ENCODE peak calls at places on chromosomes 6 and 20, in four cellular contexts. G, W, S and Z are unnamed samples.

GRCh38 chr20:48722002-48722731 is 105.6 kb downstream of the PREX1 start:
- DNase-seq in G (no peak), W (no peak), S (no peak), Z (no peak)

GRCh38 chr6:87473419-87473903 is 687 bp downstream of the SLC35A1 start:
- DNase-seq in G (no peak), W (no peak), S (peak; percentile 20), Z (peak; percentile 12)

GRCh38 chr20:51452734-51453133 is 89.8 kb downstream of the NFATC2 start:
- DNase-seq in G (no peak), W (no peak), S (no peak), Z (no peak)

GRCh38 chr6:41560440-41561192 is 14.4 kb downstream of the FOXP4 start:
- DNase-seq in G (no peak), W (peak; percentile 80), S (no peak), Z (no peak)

GRCh38 chr6:34423254-34423653 is 2.6 kb downstream of the RPS10 start:
- DNase-seq in G (no peak), W (no peak), S (no peak), Z (no peak)

GRCh38 chr20:61803903-61804804 is 261.5 kb downstream of the TAF4 start:
- DNase-seq in G (no peak), W (no peak), S (no peak), Z (peak; percentile 3)

GRCh38 chr6:3165631-3166534 is 8.5 kb upstream of the TUBB2A start:
- DNase-seq in G (no peak), W (no peak), S (peak; percentile 18), Z (no peak)

GRCh38 chr6:24495516-24495847 is 713 bp downstream of the ALDH5A1 start:
- DNase-seq in G (no peak), W (no peak), S (peak; percentile 84), Z (no peak)

GRCh38 chr6:137808191-137808590 is 58.9 kb upstream of the TNFAIP3 start:
- DNase-seq in G (no peak), W (no peak), S (peak; percentile 61), Z (no peak)

GRCh38 chr6:52900536-52900935 is 9.0 kb downstream of the GSTA3 start:
- DNase-seq in G (no peak), W (no peak), S (no peak), Z (no peak)

GRCh38 chr6:138240476-138241245 is 22.4 kb upstream of the PBOV1 start:
- DNase-seq in G (no peak), W (no peak), S (no peak), Z (no peak)

GRCh38 chr6:54094837-54095236 is 16.4 kb upstream of the MLIP start:
- DNase-seq in G (no peak), W (no peak), S (no peak), Z (no peak)

GRCh38 chr6:4355241-4355640 is 219.9 kb upstream of the ECI2 start:
- DNase-seq in G (no peak), W (no peak), S (no peak), Z (no peak)

GRCh38 chr6:93721386-93722048 is 302.2 kb upstream of the EPHA7 start:
- DNase-seq in G (no peak), W (peak; percentile 52), S (peak; percentile 1), Z (no peak)

GRCh38 chr20:53872561-53873248 is 197.7 kb downstream of the BCAS1 start:
- DNase-seq in G (no peak), W (no peak), S (no peak), Z (peak; percentile 70)

DNA sequence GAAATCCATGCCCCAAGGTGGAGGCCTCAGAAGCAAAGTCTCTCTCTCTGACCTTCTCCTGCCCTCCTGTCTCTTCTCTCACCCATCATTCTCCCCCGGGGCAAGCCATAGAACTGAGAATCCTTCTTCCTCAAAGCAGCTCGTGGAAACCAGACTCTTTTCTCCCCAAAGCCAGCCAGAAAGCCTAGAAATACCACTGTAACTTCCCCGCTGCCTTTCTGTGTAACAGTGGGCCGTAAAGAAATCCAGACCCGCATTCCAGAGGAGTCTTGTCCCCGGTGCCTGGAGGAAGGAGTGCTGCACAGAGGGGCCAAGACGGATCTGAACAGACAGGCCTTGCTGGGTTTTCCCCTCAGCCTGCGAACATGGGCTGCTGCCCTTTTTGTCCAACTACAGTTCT is 964 bp upstream of the SLC22A2 start:
- DNase-seq in G (no peak), W (no peak), S (no peak), Z (no peak)
- TF ChIP-seq TCF12 in G (no peak), W (no peak), S (no peak), Z (no peak)

GRCh38 chr6:22349051-22349450 is 52.2 kb upstream of the PRL start:
- DNase-seq in G (no peak), W (no peak), S (no peak), Z (no peak)
- TF ChIP-seq TCF12 in G (no peak), W (no peak), S (no peak), Z (no peak)

DNA sequence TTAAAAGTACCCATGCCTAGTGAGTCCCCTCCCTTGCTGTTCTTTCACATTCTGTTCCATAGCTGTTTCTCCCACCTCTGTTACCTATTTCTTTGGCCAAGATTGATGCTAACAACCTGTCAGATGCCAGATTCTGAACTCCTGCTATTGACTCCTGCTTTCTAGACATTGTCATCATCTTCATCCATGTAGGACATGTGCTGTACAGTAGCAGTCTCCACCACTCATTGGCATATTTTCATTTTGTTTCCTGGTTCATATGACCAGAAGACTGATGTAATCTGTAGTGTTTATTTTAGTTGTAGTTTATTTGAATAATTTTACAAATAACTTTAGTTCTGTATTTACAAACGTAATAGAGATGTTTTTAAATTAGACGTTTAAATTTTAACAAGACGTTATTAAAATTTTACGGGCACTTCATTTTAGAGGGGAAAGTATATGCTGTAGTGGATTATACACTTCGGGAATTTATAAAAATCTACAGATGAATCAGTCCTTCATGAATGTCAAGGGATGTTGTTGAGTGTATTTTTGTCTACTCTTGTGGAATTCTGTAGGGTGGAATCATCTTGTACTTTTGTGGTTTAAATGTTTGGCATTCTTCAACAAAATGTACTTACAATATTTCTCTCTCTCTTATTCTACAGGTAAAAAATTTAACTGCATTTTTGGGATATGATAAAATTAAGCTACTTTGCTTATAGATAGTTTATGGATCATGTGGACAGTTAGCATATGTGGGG is 34.1 kb downstream of the TRMT11 start:
- DNase-seq in G (no peak), W (no peak), S (no peak), Z (no peak)
- TF ChIP-seq TCF12 in G (no peak), W (no peak), S (no peak), Z (no peak)

GRCh38 chr6:158648682-158649131 is 1.1 kb upstream of the SYTL3 start:
- DNase-seq in G (no peak), W (no peak), S (no peak), Z (peak; percentile 83)
- TF ChIP-seq TCF12 in G (peak; percentile 73), W (no peak), S (no peak), Z (no peak)

DNA sequence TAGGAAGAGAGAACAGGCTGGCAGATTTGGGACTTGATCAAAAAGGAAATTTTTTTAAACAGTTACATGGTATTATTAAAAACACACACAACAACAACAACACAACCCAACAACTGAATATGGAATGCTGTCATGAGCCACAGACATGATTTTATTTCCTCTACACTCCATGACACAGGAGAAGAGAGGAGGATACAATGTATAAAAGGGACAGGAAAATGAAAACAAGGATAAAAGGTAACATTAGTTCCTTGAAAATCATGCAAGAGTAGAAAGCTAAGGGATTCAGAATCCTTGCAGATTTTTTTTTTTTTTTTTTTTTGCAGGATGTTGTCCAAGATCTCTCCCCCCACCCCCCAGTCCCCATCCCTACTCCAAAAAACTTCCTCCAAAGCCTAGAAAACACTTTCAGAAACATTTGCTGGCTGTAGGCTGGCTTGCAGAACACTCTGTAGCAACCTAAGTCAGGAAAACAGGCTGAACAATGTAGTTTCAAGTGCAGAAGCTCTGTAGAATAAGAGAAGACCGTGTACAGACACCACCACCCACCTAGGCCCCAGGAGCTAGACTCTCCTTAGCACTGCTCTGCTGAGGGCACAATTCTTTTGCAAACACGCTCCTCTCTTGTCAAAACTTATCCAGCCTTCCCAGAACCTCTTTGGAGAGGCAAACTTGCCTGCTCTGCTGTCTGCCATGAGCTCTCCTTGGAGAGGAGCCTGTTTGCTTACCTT is 845 bp downstream of the ZMYND8 start:
- DNase-seq in G (no peak), W (no peak), S (no peak), Z (no peak)
- TF ChIP-seq TCF12 in G (no peak), W (no peak), S (no peak), Z (no peak)

DNA sequence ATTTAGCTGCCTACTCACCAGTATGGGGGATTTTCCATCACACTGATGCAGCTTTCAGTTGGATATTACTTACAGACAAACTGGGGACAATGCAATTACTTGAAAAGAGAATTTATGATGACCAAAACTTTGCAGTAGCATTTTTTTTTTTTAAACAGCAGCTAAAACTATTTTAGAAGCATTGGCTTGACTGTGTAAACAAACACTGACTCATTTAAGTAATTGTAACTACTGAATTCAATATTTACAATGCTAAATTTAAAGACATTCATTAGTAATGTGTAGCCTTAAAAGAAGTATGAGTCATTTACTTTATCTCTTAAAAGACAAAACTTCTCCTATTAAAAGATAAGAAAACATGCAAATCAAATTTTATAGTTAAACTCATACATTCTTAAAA is 295.9 kb upstream of the FERMT1 start:
- DNase-seq in G (no peak), W (no peak), S (no peak), Z (no peak)
- TF ChIP-seq TCF12 in G (no peak), W (no peak), S (no peak), Z (no peak)

GRCh38 chr6:151506761-151507160 is 12.9 kb downstream of the CCDC170 start:
- DNase-seq in G (no peak), W (no peak), S (no peak), Z (no peak)

GRCh38 chr6:151497935-151498726 is 4.3 kb downstream of the CCDC170 start:
- DNase-seq in G (no peak), W (no peak), S (peak; percentile 75), Z (no peak)

GRCh38 chr6:151501511-151502136 is 7.8 kb downstream of the CCDC170 start:
- DNase-seq in G (no peak), W (no peak), S (peak; percentile 81), Z (no peak)

DNA sequence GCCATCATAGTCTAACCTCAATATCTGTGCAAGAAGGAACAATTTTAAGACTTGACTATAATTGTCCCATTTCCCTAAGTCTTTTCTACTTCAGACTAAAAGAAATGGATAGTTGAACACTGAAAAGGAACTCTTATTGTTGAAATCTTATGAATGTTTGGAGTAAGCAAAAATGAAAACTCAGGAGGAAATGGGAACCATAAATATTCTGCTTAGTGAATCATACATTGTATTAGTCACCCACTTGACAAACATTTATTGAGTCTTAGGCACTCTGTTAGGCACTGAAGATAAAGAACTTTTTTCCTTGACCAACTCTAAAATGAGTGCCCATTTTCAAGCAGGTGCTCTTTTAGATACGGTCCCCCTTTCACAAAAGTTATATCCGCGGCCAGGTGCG is 8.7 kb downstream of the CCDC170 start:
- DNase-seq in G (no peak), W (no peak), S (no peak), Z (no peak)
- TF ChIP-seq TCF12 in G (no peak), W (no peak), S (no peak), Z (no peak)

DNA sequence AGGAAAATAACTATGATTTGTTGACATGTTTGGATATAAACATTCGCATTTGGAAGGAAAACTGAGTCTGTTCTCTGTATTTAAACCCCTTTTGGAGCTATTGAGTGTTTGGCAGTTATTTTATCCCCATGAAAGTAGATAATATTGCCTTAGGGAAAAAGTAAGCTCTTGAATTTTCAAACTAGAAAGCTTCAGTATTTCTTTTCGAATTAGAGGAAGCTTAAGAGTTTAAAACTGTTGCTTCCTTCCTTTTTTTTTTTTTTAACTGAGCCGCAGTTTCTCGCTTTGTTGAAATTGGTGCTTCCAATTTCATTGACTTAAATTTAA is 31.4 kb downstream of the SAMD3 start:
- DNase-seq in G (no peak), W (no peak), S (no peak), Z (no peak)
- TF ChIP-seq TCF12 in G (no peak), W (no peak), S (no peak), Z (no peak)